ENCODE peak calls at places on chromosomes 16 and 17, in eight cellular contexts. D is heart right ventricle, C is T-cell, N is T-helper 17 cell, E is lower lobe of right lung, P is body of pancreas, B is natural killer cell, X is pancreas. Q is an unnamed sample.
A peak's percentile ranks its signal among the peaks of the same experiment; 100 is the strongest.

GRCh38 chr17:7314719-7315569 is at the start of gene GPS2:
- ATAC-seq in X (peak; percentile 91), D (peak; percentile 92), C (peak; percentile 85), B (peak; percentile 83), E (peak; percentile 94), N (peak; percentile 83), P (peak; percentile 96), Q (peak; percentile 95)

GRCh38 chr16:14155572-14156213 is 84.6 kb downstream of the MRTFB start:
- ATAC-seq in D (peak; percentile 56), P (no peak), E (no peak), N (no peak), C (no peak), X (no peak), B (no peak), Q (no peak)

GRCh38 chr16:57178296-57178695 is 7.5 kb downstream of the PSME3IP1 start:
- ATAC-seq in X (no peak), N (no peak), D (no peak), P (no peak), B (no peak), C (no peak), E (peak; percentile 55), Q (no peak)

GRCh38 chr16:31488630-31489564 is 6.0 kb downstream of the SLC5A2 start:
- ATAC-seq in X (peak; percentile 26), B (no peak), D (peak; percentile 24), C (no peak), N (no peak), E (no peak), P (no peak), Q (no peak)

GRCh38 chr17:82244413-82245140 is 15.7 kb downstream of the SLC16A3 start:
- ATAC-seq in P (no peak), X (no peak), N (no peak), E (no peak), C (no peak), B (peak; percentile 18), D (no peak), Q (no peak)

GRCh38 chr16:363110-364090 is 6.9 kb downstream of the MRPL28 start:
- ATAC-seq in N (no peak), P (no peak), B (no peak), X (no peak), E (no peak), D (no peak), C (no peak), Q (no peak)

GRCh38 chr17:20797292-20797691 is 217.8 kb downstream of the CDRT15L2 start:
- ATAC-seq in B (peak; percentile 90), E (no peak), C (no peak), D (no peak), P (no peak), X (no peak), N (no peak), Q (no peak)

GRCh38 chr17:31416503-31416923 is 25.0 kb downstream of the RAB11FIP4 start:
- ATAC-seq in C (no peak), P (no peak), E (no peak), N (no peak), B (no peak), D (peak; percentile 71), X (no peak), Q (no peak)

GRCh38 chr17:4199818-4200402 is 56.9 kb downstream of the CYB5D2 start:
- ATAC-seq in B (peak; percentile 73), E (peak; percentile 50), D (no peak), X (no peak), C (peak; percentile 57), P (peak; percentile 50), N (peak; percentile 61), Q (peak; percentile 59)

GRCh38 chr17:11813278-11813677 is 184.0 kb downstream of the ZNF18 start:
- ATAC-seq in B (no peak), C (no peak), N (no peak), P (no peak), E (no peak), D (no peak), X (no peak), Q (no peak)

GRCh38 chr16:23950898-23951297 is 115.1 kb downstream of the PRKCB start:
- ATAC-seq in N (no peak), D (no peak), B (no peak), P (no peak), X (no peak), C (no peak), E (no peak), Q (no peak)

GRCh38 chr16:86968866-86969265 is 348.3 kb downstream of the C16orf95 start:
- ATAC-seq in C (no peak), P (no peak), E (no peak), D (no peak), X (no peak), B (no peak), N (no peak), Q (no peak)

GRCh38 chr17:55625516-55625915 is 97.1 kb downstream of the TMEM100 start:
- ATAC-seq in C (no peak), B (no peak), X (no peak), E (no peak), N (no peak), P (no peak), D (no peak), Q (no peak)

GRCh38 chr16:24253192-24253591 is 2.9 kb upstream of the CACNG3 start:
- ATAC-seq in E (peak; percentile 62), D (peak; percentile 52), X (no peak), N (peak; percentile 73), C (no peak), B (peak; percentile 63), P (peak; percentile 50), Q (peak; percentile 73)

GRCh38 chr17:38590988-38591758 is 14.6 kb downstream of the SRCIN1 start:
- ATAC-seq in X (no peak), P (peak; percentile 34), N (peak; percentile 32), B (peak; percentile 34), D (no peak), E (peak; percentile 71), C (no peak), Q (peak; percentile 22)

GRCh38 chr16:57900796-57901479 is 70.0 kb downstream of the CNGB1 start:
- ATAC-seq in B (no peak), X (no peak), C (no peak), E (no peak), P (no peak), N (no peak), D (no peak), Q (no peak)

GRCh38 chr17:82782657-82783207 is 30.9 kb downstream of the TBCD start:
- ATAC-seq in D (peak; percentile 74), E (peak; percentile 14), P (peak; percentile 13), B (no peak), N (no peak), C (no peak), X (no peak), Q (no peak)

GRCh38 chr16:89404561-89404960 is 85.8 kb downstream of the ANKRD11 start:
- ATAC-seq in D (peak; percentile 28), E (no peak), C (no peak), X (peak; percentile 53), B (no peak), N (no peak), P (peak; percentile 36), Q (no peak)

GRCh38 chr16:89422527-89422904 is 67.8 kb downstream of the ANKRD11 start:
- ATAC-seq in P (no peak), B (peak; percentile 64), N (peak; percentile 35), X (no peak), D (peak; percentile 83), E (peak; percentile 31), C (peak; percentile 29), Q (peak; percentile 95)